ENCODE peak calls at places on chromosomes 12 and 14, in five cellular contexts. G is A549, D is K562, Y is transverse colon, X is body of pancreas. F is an unnamed sample. For H3K4me1, the result is how much of the 10 kb centered on the place peaks cover.

GRCh38 chr14:21268612-21269251 is 510 bp downstream of the HNRNPC start:
- DNase-seq in D (peak), X (peak), G (peak), Y (peak), F (no peak)

GRCh38 chr14:71130491-71131179 is 223.4 kb downstream of the PCNX1 start:
- DNase-seq in X (no peak), Y (no peak), G (no peak), D (no peak), F (no peak)

GRCh38 chr12:124740691-124741137 is 123.0 kb downstream of the SCARB1 start:
- DNase-seq in D (peak), G (peak), Y (peak), X (no peak), F (no peak)

GRCh38 chr14:45893127-45893526 is 640.1 kb upstream of the MIS18BP1 start:
- DNase-seq in G (no peak), Y (peak), D (no peak), X (no peak), F (no peak)

GRCh38 chr12:110498984-110499706 is 2.8 kb downstream of the VPS29 start:
- DNase-seq in X (no peak), G (peak), D (no peak), Y (no peak), F (no peak)

GRCh38 chr12:104213952-104214351 is 1.6 kb upstream of the TXNRD1 start:
- DNase-seq in X (no peak), G (peak), D (no peak), Y (no peak), F (no peak)

GRCh38 chr12:113665457-113665856 is 193.8 kb upstream of the LHX5 start:
- DNase-seq in Y (no peak), X (no peak), G (no peak), D (no peak), F (no peak)

GRCh38 chr12:113359133-113359938 is 949 bp downstream of the PLBD2 start:
- DNase-seq in G (no peak), X (peak), Y (peak), D (no peak), F (no peak)

GRCh38 chr12:94266796-94267529 is 118.6 kb downstream of the PLXNC1 start:
- DNase-seq in Y (no peak), X (no peak), G (no peak), D (no peak), F (no peak)

GRCh38 chr14:101069666-101070362 is 166.3 kb upstream of the RTL1 start:
- DNase-seq in Y (peak), G (no peak), D (no peak), X (peak), F (peak)

DNA sequence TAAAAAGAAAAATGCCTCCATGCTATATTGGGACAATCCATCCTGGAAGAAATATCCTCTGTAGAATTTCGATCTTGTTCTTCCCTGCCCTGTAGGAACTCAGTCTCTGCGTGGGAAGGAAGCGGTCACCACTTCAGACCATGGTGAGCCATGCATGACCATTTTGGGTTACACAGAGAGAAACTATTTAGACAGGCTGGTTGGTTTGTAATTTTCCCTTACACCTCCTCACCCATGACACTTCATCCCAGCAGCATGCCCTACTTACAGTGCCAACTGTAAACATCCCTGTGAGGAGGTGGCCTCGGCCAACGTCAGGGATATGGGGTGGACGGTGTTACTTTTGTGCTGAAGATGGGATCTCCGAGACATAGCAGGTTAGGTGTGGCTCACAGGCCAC is 121.4 kb downstream of the SMOC1 start:
- DNase-seq in G (no peak), X (no peak), D (no peak), Y (no peak), F (no peak)
- H3K4me1 ChIP-seq in G (half or more), X (half or more), D (under half), Y (under half), F (under half)

DNA sequence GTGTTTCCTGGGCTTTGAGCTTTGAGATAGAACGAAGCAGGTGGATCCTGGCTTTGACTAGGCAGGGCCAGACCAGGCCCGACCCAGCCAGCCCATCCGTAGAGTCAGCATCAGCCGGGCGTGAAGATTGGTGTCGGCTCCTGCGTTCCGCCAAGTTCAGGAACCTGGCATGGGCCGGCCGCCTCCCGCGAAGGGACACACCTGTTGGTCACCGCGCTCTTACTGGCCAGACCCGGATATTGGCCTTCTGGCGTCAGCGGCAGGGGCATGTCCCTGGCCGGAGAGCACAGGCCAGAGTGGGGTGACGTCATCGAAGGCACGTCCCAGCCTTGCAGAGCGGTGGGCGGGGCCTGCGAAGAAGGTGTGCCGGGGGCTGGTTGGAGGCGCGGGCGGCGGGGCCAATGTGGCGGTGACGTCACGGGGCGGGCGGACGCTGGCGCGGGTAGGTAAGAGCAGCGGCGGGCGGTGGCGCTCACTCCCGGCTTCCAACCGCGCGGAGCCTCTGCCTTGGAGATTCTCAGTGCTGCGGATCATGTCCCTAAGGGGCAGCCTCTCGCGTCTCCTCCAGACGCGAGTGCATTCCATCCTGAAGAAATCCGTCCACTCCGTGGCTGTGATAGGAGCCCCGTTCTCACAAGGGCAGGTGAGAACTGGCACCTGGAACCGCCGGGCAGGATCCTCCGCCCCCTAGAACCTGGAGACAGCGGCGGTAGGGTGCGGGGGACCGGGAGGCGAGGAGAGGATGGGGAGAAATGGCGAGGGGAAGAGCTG is at the start of gene ARG2:
- DNase-seq in X (peak), D (peak), G (peak), Y (peak), F (peak)
- H3K4me3 ChIP-seq in X (no peak), D (peak), G (peak), Y (peak), F (peak)

GRCh38 chr14:32379447-32379846 is 50.3 kb downstream of the AKAP6 start:
- DNase-seq in G (no peak), Y (no peak), X (no peak), D (no peak), F (no peak)
- TF ChIP-seq POLR2A in G (no peak), Y (no peak), X (no peak), D (no peak), F (no peak)

DNA sequence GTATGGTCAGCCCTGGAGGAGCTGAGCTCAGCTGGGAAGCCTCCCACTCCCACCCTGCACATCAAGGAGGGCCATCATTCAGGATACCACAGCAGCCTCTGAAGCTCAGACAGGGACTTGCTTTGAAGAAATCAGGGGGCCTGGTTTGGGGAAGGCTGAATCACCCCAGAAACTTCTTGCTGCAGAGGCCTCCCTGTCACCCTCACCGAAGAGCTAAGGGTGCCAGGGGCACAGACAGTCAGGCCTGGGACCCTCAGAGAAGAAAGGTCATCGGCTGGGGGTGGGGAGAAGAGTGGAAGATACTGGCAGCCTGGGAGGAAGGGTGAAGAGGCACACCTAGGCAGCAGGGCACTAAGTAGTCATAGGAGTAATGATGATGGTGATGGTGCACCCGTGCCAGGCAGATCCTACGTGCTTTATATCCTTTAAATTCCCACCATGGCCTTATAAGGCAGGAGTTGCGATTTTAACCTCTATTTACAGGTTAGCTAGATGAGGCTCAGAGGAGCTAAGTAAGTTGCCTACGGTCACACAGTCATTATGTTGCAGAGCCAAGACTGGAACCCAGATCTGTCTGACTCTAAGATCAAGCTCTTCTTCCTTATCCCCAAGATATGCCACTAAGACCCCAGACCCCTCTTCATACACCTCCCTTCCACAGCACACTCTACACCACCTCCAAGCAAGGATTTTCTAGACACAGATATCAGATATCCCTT is 28.5 kb upstream of the PNMA1 start:
- DNase-seq in G (no peak), D (no peak), Y (no peak), X (no peak), F (no peak)
- H3K4me1 ChIP-seq in G (half or more), D (half or more), Y (half or more), X (half or more), F (half or more)